ENCODE peak calls at places on chromosomes 2 and 18, in seven cellular contexts. Y is H9, X is mesendoderm, R is neuronal stem cell, F is mesenchymal stem cell, B is H1, U is trophoblast cell. M is an unnamed sample.
A peak's percentile ranks its signal among the peaks of the same experiment; 100 is the strongest.

GRCh38 chr2:25331686-25332365 is 9.9 kb downstream of the DNMT3A start:
- DNase-seq in F (no peak), B (no peak), R (no peak), Y (no peak), X (no peak), U (no peak), M (peak; percentile 34)

GRCh38 chr2:126887506-126887905 is 11.2 kb upstream of the TEX51 start:
- DNase-seq in B (no peak), F (no peak), R (no peak), Y (peak; percentile 14), U (no peak), X (no peak), M (no peak)

GRCh38 chr2:205612661-205613060 is 69.6 kb upstream of the NRP2 start:
- DNase-seq in R (no peak), Y (no peak), X (peak; percentile 41), B (no peak), F (no peak), U (no peak), M (no peak)

GRCh38 chr2:3160751-3161330 is 216.8 kb downstream of the EIPR1 start:
- DNase-seq in Y (no peak), U (no peak), X (no peak), R (no peak), B (no peak), F (peak; percentile 28), M (peak; percentile 63)

GRCh38 chr2:96174251-96175144 is 29.3 kb upstream of the DUSP2 start:
- DNase-seq in R (peak; percentile 58), F (peak; percentile 67), Y (peak; percentile 80), X (peak; percentile 70), U (peak; percentile 60), B (peak; percentile 90), M (peak; percentile 51)

GRCh38 chr2:135913726-135914365 is 37.6 kb upstream of the MCM6 start:
- DNase-seq in X (peak; percentile 44), R (peak; percentile 40), B (no peak), Y (no peak), U (peak; percentile 47), F (peak; percentile 56), M (peak; percentile 47)

GRCh38 chr18:901769-902168 is 2.9 kb upstream of the ADCYAP1 start:
- DNase-seq in U (no peak), X (no peak), R (no peak), Y (no peak), F (no peak), B (no peak), M (no peak)

GRCh38 chr18:5057348-5058012 is 139.6 kb downstream of the AKAIN1 start:
- DNase-seq in U (peak; percentile 37), B (peak; percentile 82), R (peak; percentile 71), Y (peak; percentile 79), F (peak; percentile 12), X (peak; percentile 80), M (peak; percentile 31)

GRCh38 chr18:36419913-36420531 is 122.5 kb downstream of the FHOD3 start:
- DNase-seq in R (no peak), B (no peak), F (no peak), Y (no peak), X (peak; percentile 34), U (peak; percentile 48), M (peak; percentile 21)

GRCh38 chr2:18559531-18559930 is 922 bp downstream of the RDH14 start:
- DNase-seq in F (no peak), B (no peak), X (no peak), R (peak; percentile 2), Y (no peak), U (no peak), M (no peak)

GRCh38 chr2:160613466-160614153 is 120.0 kb upstream of the RBMS1 start:
- DNase-seq in B (no peak), U (no peak), X (no peak), F (peak; percentile 87), R (no peak), Y (no peak), M (peak; percentile 91)

GRCh38 chr2:164617466-164617865 is 3.8 kb downstream of the GRB14 start:
- DNase-seq in U (no peak), X (no peak), B (no peak), F (peak; percentile 3), R (no peak), Y (no peak), M (no peak)

GRCh38 chr18:45974088-45974536 is 7.0 kb upstream of the EPG5 start:
- DNase-seq in X (peak; percentile 70), R (peak; percentile 41), B (no peak), F (peak; percentile 75), Y (peak; percentile 46), U (peak; percentile 82), M (peak; percentile 86)

GRCh38 chr2:176251928-176252327 is 17.3 kb upstream of the MTX2 start:
- DNase-seq in R (no peak), B (no peak), X (no peak), U (no peak), Y (no peak), F (no peak), M (no peak)

GRCh38 chr2:176120369-176121307 is 1.9 kb upstream of the HOXD9 start:
- DNase-seq in B (peak; percentile 42), Y (peak; percentile 22), F (no peak), R (no peak), X (no peak), U (no peak), M (no peak)

GRCh38 chr2:7825591-7826312 is 856.1 kb upstream of the ID2 start:
- DNase-seq in B (no peak), X (no peak), R (no peak), Y (no peak), F (no peak), U (no peak), M (peak; percentile 68)

GRCh38 chr2:227363756-227364155 is 15.3 kb downstream of the TM4SF20 start:
- DNase-seq in Y (no peak), R (no peak), X (peak; percentile 33), B (no peak), U (no peak), F (no peak), M (no peak)

GRCh38 chr18:6203791-6204190 is 210.9 kb downstream of the L3MBTL4 start:
- DNase-seq in Y (no peak), F (no peak), X (no peak), B (no peak), R (no peak), U (no peak), M (no peak)

DNA sequence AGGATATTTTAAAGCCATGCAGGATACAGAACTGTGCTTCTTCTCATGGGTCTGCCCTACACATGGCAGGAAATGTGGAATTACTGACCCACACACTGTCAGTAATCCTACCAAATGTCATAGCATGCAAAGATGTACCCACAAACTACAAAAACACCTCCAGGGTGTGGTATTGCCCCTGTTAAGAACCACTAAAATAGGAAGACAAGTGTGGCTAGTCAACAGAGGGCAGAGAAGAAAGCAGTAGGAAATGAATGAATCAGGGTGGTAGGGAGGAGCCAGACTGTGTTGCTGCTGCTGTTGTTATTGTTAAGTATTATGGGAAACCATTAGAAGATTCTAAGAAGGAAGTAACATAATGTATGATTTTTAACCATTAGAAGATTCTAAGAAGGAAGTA is 556.7 kb upstream of the ACVR2A start:
- DNase-seq in Y (no peak), F (no peak), U (no peak), R (no peak), B (no peak), X (no peak), M (no peak)
- H3K4ac ChIP-seq in Y (no peak overlapping the region), F (no peak overlapping the region), U (no peak overlapping the region), R (no peak overlapping the region), B (no peak overlapping the region), X (no peak overlapping the region), M (no peak overlapping the region)

DNA sequence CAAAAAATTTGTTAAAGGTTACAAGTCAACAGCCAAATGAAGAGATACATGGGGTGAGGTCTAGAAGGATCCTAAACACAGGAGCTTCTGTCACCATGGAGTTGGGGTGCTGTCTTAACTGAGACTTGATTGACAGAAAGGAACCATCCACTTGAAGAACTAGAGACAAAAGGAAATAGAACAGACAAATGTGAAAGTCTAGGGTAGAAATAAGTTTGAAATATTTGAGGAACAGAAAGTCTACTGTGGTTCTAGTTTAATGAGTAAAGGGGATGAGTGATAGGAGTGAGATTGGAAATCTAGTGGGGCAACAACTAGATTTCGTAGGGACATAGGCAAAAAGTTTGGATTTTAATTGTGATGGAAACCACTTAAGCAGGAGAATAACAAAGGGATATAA is 18.7 kb downstream of the RBBP8 start:
- DNase-seq in F (no peak), Y (no peak), R (no peak), B (no peak), U (no peak), X (no peak), M (no peak)
- H3K4ac ChIP-seq in F (no peak overlapping the region), Y (no peak overlapping the region), R (no peak overlapping the region), B (no peak overlapping the region), U (no peak overlapping the region), X (no peak overlapping the region), M (no peak overlapping the region)

GRCh38 chr2:101157272-101157671 is 6.1 kb upstream of the TBC1D8 start:
- DNase-seq in F (no peak), R (no peak), X (no peak), U (no peak), Y (no peak), B (no peak), M (no peak)
- H3K4ac ChIP-seq in F (no peak overlapping the region), R (no peak overlapping the region), X (no peak overlapping the region), U (no peak overlapping the region), Y (no peak overlapping the region), B (no peak overlapping the region), M (no peak overlapping the region)

DNA sequence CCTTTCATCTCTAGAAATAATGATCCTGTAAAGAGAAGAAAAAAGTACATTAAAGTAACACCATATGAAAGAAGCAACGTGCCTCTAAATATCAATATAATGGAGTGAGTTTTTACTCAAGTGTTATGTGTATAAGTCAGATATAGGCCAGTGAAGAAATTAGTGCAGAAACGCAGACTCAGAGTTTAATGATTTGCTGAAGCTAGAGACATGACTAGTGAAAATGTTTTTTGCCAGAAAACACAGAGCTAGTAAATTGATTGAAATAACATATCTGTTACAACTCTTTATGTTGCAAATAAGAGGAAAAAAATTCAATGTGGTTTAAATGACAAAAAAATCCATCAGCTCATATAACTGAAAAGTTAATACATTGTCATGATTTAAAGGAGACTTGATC is 217.2 kb upstream of the NXPH2 start:
- DNase-seq in R (no peak), X (no peak), F (no peak), U (no peak), Y (no peak), B (no peak), M (no peak)
- H3K4ac ChIP-seq in R (no peak overlapping the region), X (no peak overlapping the region), F (no peak overlapping the region), U (no peak overlapping the region), Y (no peak overlapping the region), B (no peak overlapping the region), M (no peak overlapping the region)

DNA sequence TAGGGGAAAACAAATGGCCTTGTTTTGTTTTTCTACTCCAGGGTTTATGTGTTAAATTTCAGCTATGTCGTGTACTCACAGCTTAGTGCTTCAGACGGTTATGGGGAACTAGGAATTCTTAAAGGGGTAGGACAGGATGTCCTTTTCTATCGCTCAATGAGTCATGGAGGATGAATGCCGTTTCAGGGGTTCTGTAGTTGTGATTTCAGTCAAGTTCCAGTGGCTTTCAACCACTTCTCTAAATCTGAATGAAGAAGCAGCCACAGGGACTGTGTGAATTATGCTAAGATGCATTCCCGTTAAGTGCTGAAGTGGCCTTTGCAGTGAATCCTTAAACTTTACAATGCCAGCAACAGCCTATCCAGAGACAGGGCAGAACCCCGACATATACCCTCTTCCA is 1231.7 kb upstream of the ZEB2 start:
- DNase-seq in B (no peak), Y (no peak), U (peak; percentile 2), R (no peak), F (peak; percentile 80), X (peak; percentile 87), M (peak; percentile 60)
- H3K4ac ChIP-seq in B (no peak overlapping the region), Y (no peak overlapping the region), U (no peak overlapping the region), R (no peak overlapping the region), F (peak overlapping the region; percentile 48), X (no peak overlapping the region), M (peak overlapping the region; percentile 69)

GRCh38 chr18:35143615-35144596 is 96.9 kb upstream of the ZNF397 start:
- DNase-seq in F (peak; percentile 65), Y (peak; percentile 64), X (peak; percentile 77), B (peak; percentile 56), U (peak; percentile 39), R (peak; percentile 21), M (peak; percentile 55)
- H3K4ac ChIP-seq in F (no peak overlapping the region), Y (no peak overlapping the region), X (no peak overlapping the region), B (no peak overlapping the region), U (no peak overlapping the region), R (no peak overlapping the region), M (no peak overlapping the region)